ENCODE peak calls at places on chromosomes 4 and X, in five cellular contexts. V, L, N, S and T are unnamed samples.

GRCh38 chrX:48937065-48937907 is 18.5 kb upstream of the PIM2 start:
- DNase-seq in V (peak), L (no peak), N (no peak), S (peak), T (no peak)

GRCh38 chr4:42397635-42398447 is 553 bp downstream of the SHISA3 start:
- DNase-seq in V (no peak), L (no peak), N (no peak), S (peak), T (no peak)

GRCh38 chr4:102263024-102263787 is 82.1 kb downstream of the SLC39A8 start:
- DNase-seq in V (peak), L (peak), N (peak), S (peak), T (peak)

GRCh38 chr4:73487233-73487632 is 5.7 kb downstream of the AFM start:
- DNase-seq in V (no peak), L (no peak), N (no peak), S (no peak), T (no peak)

GRCh38 chrX:16479206-16479869 is 170.6 kb upstream of the S100G start:
- DNase-seq in V (no peak), L (peak), N (no peak), S (peak), T (no peak)

GRCh38 chr4:145216532-145216931 is 36.1 kb upstream of the OTUD4 start:
- DNase-seq in V (peak), L (peak), N (peak), S (peak), T (no peak)

GRCh38 chr4:124484940-124485339 is 227.6 kb downstream of the ANKRD50 start:
- DNase-seq in V (no peak), L (no peak), N (no peak), S (no peak), T (no peak)

GRCh38 chr4:76962406-76963135 is 13.0 kb downstream of the SEPTIN11 start:
- DNase-seq in V (no peak), L (no peak), N (no peak), S (no peak), T (no peak)

GRCh38 chr4:55837903-55838302 is 15.5 kb upstream of the EXOC1 start:
- DNase-seq in V (no peak), L (no peak), N (no peak), S (no peak), T (no peak)

GRCh38 chr4:57103051-57103450 is 7.1 kb downstream of the IGFBP7 start:
- DNase-seq in V (no peak), L (no peak), N (no peak), S (peak), T (no peak)

GRCh38 chr4:129546531-129546930 is 450.6 kb downstream of the C4orf33 start:
- DNase-seq in V (no peak), L (no peak), N (no peak), S (no peak), T (no peak)

GRCh38 chr4:149371021-149371420 is 444.6 kb downstream of the IQCM start:
- DNase-seq in V (peak), L (peak), N (peak), S (peak), T (no peak)

GRCh38 chrX:110359273-110359672 is 625 bp downstream of the RTL9 start:
- DNase-seq in V (no peak), L (no peak), N (no peak), S (no peak), T (no peak)